ENCODE peak calls at places on chromosomes 4 and X, in four cellular contexts. Q, C, H and V are unnamed samples.

GRCh38 chr4:174948826-174949225 is 30.7 kb downstream of the ADAM29 start:
- DNase-seq in H (no peak), C (no peak), Q (no peak), V (no peak)

GRCh38 chrX:115134366-115134765 is 54.8 kb upstream of the RBMXL3 start:
- DNase-seq in Q (no peak), C (no peak), H (no peak), V (no peak)

GRCh38 chr4:122091397-122091796 is 60.7 kb upstream of the BLTP1 start:
- DNase-seq in Q (no peak), C (no peak), H (no peak), V (no peak)

GRCh38 chrX:153917814-153918213 is 8.2 kb downstream of the ARHGAP4 start:
- DNase-seq in H (no peak), Q (no peak), C (no peak), V (no peak)

GRCh38 chr4:80097395-80098177 is 24.6 kb upstream of the ANTXR2 start:
- DNase-seq in Q (no peak), H (peak; percentile 1), C (peak; percentile 50), V (no peak)

GRCh38 chr4:147138171-147138570 is 192.5 kb upstream of the TTC29 start:
- DNase-seq in C (no peak), Q (no peak), H (no peak), V (no peak)

GRCh38 chr4:73701116-73701515 is 39.3 kb upstream of the CXCL8 start:
- DNase-seq in H (no peak), Q (no peak), C (no peak), V (no peak)

GRCh38 chrX:57906790-57907189 is 3.5 kb downstream of the ZXDA start:
- DNase-seq in C (peak; percentile 21), Q (no peak), H (no peak), V (no peak)

GRCh38 chr4:972651-973424 is 531 bp downstream of the DGKQ start:
- DNase-seq in C (no peak), Q (peak; percentile 28), H (no peak), V (peak; percentile 66)

GRCh38 chrX:20637351-20637750 is 370.6 kb upstream of the RPS6KA3 start:
- DNase-seq in C (no peak), H (no peak), Q (no peak), V (no peak)

GRCh38 chr4:13313856-13314255 is 170.3 kb downstream of the RAB28 start:
- DNase-seq in Q (no peak), C (no peak), H (no peak), V (no peak)

GRCh38 chrX:34903316-34903715 is 39.3 kb upstream of the FAM47B start:
- DNase-seq in C (no peak), Q (no peak), H (no peak), V (no peak)

GRCh38 chrX:104707572-104707971 is 141.6 kb downstream of the IL1RAPL2 start:
- DNase-seq in H (no peak), Q (no peak), C (no peak), V (no peak)